ENCODE peak calls at places on chromosomes 16 and 17, in four cellular contexts. W, Z, N and U are unnamed samples.
A peak's percentile ranks its signal among the peaks of the same experiment; 100 is the strongest.

GRCh38 chr16:63978240-63978639 is 1143.6 kb downstream of the CDH11 start:
- DNase-seq in Z (no peak), W (no peak), N (no peak), U (no peak)

GRCh38 chr16:87608400-87608985 is 6.2 kb downstream of the JPH3 start:
- DNase-seq in Z (peak; percentile 63), W (peak; percentile 97), N (no peak), U (peak; percentile 89)

GRCh38 chr16:88283596-88283995 is 99.2 kb upstream of the ZNF469 start:
- DNase-seq in N (no peak), W (no peak), Z (no peak), U (no peak)

GRCh38 chr17:72361892-72362291 is 241.1 kb downstream of the SOX9 start:
- DNase-seq in Z (no peak), N (no peak), W (no peak), U (no peak)

GRCh38 chr16:75319513-75320401 is 68.3 kb upstream of the BCAR1 start:
- DNase-seq in Z (peak; percentile 33), N (no peak), W (no peak), U (no peak)

GRCh38 chr16:57601801-57602478 is 26.5 kb upstream of the ADGRG1 start:
- DNase-seq in W (no peak), N (peak; percentile 23), Z (peak; percentile 90), U (no peak)

GRCh38 chr16:9053006-9053601 is 38.3 kb upstream of the HAPSTR1 start:
- DNase-seq in N (no peak), Z (peak; percentile 48), W (peak; percentile 79), U (peak; percentile 85)

GRCh38 chr17:22373911-22374310 is 681.6 kb downstream of the KCNJ18 start:
- DNase-seq in N (no peak), Z (no peak), W (no peak), U (no peak)

GRCh38 chr17:76515291-76515949 is 14.2 kb upstream of the RHBDF2 start:
- DNase-seq in W (no peak), Z (peak; percentile 88), N (peak; percentile 86), U (no peak)

GRCh38 chr17:81940538-81941483 is 3.7 kb upstream of the PYCR1 start:
- DNase-seq in Z (no peak), W (no peak), N (no peak), U (no peak)

GRCh38 chr17:80347948-80348351 is 67.0 kb upstream of the ENDOV start:
- DNase-seq in N (no peak), Z (no peak), W (no peak), U (no peak)